ENCODE peak calls at places on chromosome 13, in four cellular contexts. R is smooth muscle cell of the brain vasculature, L is heart right ventricle, Z is NAMALWA. O is an unnamed sample.

GRCh38 chr13:110134801-110135200 is 172.2 kb downstream of the COL4A1 start:
- DNase-seq in R (no peak), L (peak), Z (no peak), O (no peak)

GRCh38 chr13:78881746-78882145 is 222.8 kb upstream of the OBI1 start:
- DNase-seq in R (no peak), L (no peak), Z (no peak), O (no peak)

GRCh38 chr13:28412981-28413380 is 81.9 kb downstream of the FLT1 start:
- DNase-seq in R (no peak), L (peak), Z (no peak), O (no peak)

GRCh38 chr13:93603043-93603442 is 376.4 kb downstream of the GPC6 start:
- DNase-seq in R (no peak), L (no peak), Z (no peak), O (no peak)

GRCh38 chr13:49635599-49636433 is 7.5 kb downstream of the ARL11 start:
- DNase-seq in R (no peak), L (peak), Z (peak), O (no peak)

GRCh38 chr13:50587839-50588373 is 255.6 kb downstream of the DLEU7 start:
- DNase-seq in R (no peak), L (no peak), Z (no peak), O (no peak)

GRCh38 chr13:77811981-77812380 is 106.7 kb downstream of the EDNRB start:
- DNase-seq in R (no peak), L (no peak), Z (no peak), O (no peak)

GRCh38 chr13:90553167-90553566 is 794.3 kb upstream of the MIR17HG start:
- DNase-seq in R (no peak), L (no peak), Z (no peak), O (no peak)

GRCh38 chr13:83827338-83827737 is 54.9 kb downstream of the SLITRK1 start:
- DNase-seq in R (no peak), L (no peak), Z (no peak), O (no peak)

GRCh38 chr13:101757446-101758039 is 305.1 kb downstream of the ITGBL1 start:
- DNase-seq in R (peak), L (no peak), Z (peak), O (no peak)

GRCh38 chr13:44649118-44649455 is 73.0 kb upstream of the TSC22D1 start:
- DNase-seq in R (no peak), L (no peak), Z (no peak), O (no peak)

GRCh38 chr13:93244141-93244917 is 17.7 kb downstream of the GPC6 start:
- DNase-seq in R (no peak), L (no peak), Z (no peak), O (peak)

GRCh38 chr13:112893570-112894422 is 75.2 kb upstream of the MCF2L start:
- DNase-seq in R (no peak), L (no peak), Z (peak), O (no peak)

GRCh38 chr13:105008606-105009005 is 1526.9 kb downstream of the EFNB2 start:
- DNase-seq in R (no peak), L (no peak), Z (no peak), O (no peak)

GRCh38 chr13:40388617-40389016 is 277.8 kb downstream of the FOXO1 start:
- DNase-seq in R (no peak), L (no peak), Z (peak), O (peak)

GRCh38 chr13:113413898-113414282 is 39.4 kb downstream of the ADPRHL1 start:
- DNase-seq in R (no peak), L (no peak), Z (no peak), O (no peak)

GRCh38 chr13:42696191-42696590 is 85.2 kb upstream of the FAM216B start:
- DNase-seq in R (no peak), L (no peak), Z (no peak), O (no peak)